ENCODE peak calls at places on chromosome X, in four cellular contexts. M, T, A and V are unnamed samples.

GRCh38 chrX:136147966-136148365 is 633 bp downstream of the FHL1 start:
- DNase-seq in M (no peak), T (no peak), A (no peak), V (no peak)

GRCh38 chrX:48864210-48864609 is 28.8 kb upstream of the PCSK1N start:
- DNase-seq in M (no peak), T (no peak), A (peak; percentile 8), V (no peak)

GRCh38 chrX:96685205-96686099 is 810 bp downstream of the DIAPH2 start:
- DNase-seq in M (peak; percentile 39), T (no peak), A (no peak), V (no peak)

GRCh38 chrX:82333575-82333974 is 1131.7 kb downstream of the SH3BGRL start:
- DNase-seq in M (no peak), T (no peak), A (no peak), V (no peak)

GRCh38 chrX:63560601-63561218 is 209.6 kb upstream of the SPIN4 start:
- DNase-seq in M (peak; percentile 55), T (peak; percentile 60), A (peak; percentile 49), V (peak; percentile 74)

GRCh38 chrX:148069759-148070503 is 88.8 kb downstream of the FMR1NB start:
- DNase-seq in M (no peak), T (no peak), A (no peak), V (no peak)

GRCh38 chrX:68997911-68998310 is 167.3 kb downstream of the PJA1 start:
- DNase-seq in M (no peak), T (no peak), A (no peak), V (no peak)

GRCh38 chrX:69189972-69190371 is 24.7 kb upstream of the PJA1 start:
- DNase-seq in M (no peak), T (no peak), A (no peak), V (no peak)

GRCh38 chrX:17596051-17596450 is 141.2 kb upstream of the SCML1 start:
- DNase-seq in M (no peak), T (no peak), A (no peak), V (no peak)

GRCh38 chrX:9466115-9466495 is 1.2 kb downstream of the TBL1X start:
- DNase-seq in M (peak; percentile 65), T (peak; percentile 10), A (no peak), V (no peak)

GRCh38 chrX:154542723-154543424 is 3.8 kb downstream of the G6PD start:
- DNase-seq in M (no peak), T (peak; percentile 55), A (no peak), V (peak; percentile 84)

GRCh38 chrX:153669174-153669890 is 4.3 kb downstream of the PNCK start:
- DNase-seq in M (peak; percentile 83), T (peak; percentile 55), A (peak; percentile 68), V (no peak)

GRCh38 chrX:153380691-153381090 is 20.5 kb downstream of the PNMA6E start:
- DNase-seq in M (no peak), T (no peak), A (no peak), V (no peak)

GRCh38 chrX:131677655-131678628 is 134.1 kb downstream of the OR13H1 start:
- DNase-seq in M (peak; percentile 74), T (peak; percentile 71), A (peak; percentile 71), V (peak; percentile 42)

GRCh38 chrX:103367502-103367901 is 8.8 kb upstream of the BEX3 start:
- DNase-seq in M (no peak), T (no peak), A (no peak), V (no peak)

GRCh38 chrX:137999071-137999470 is 433.1 kb downstream of the ZIC3 start:
- DNase-seq in M (no peak), T (no peak), A (no peak), V (no peak)

GRCh38 chrX:103919336-103919682 is 43.1 kb upstream of the TMSB15B start:
- DNase-seq in M (no peak), T (peak; percentile 72), A (no peak), V (no peak)

GRCh38 chrX:78957049-78957767 is 12.0 kb downstream of the P2RY10 start:
- DNase-seq in M (no peak), T (no peak), A (no peak), V (no peak)

DNA sequence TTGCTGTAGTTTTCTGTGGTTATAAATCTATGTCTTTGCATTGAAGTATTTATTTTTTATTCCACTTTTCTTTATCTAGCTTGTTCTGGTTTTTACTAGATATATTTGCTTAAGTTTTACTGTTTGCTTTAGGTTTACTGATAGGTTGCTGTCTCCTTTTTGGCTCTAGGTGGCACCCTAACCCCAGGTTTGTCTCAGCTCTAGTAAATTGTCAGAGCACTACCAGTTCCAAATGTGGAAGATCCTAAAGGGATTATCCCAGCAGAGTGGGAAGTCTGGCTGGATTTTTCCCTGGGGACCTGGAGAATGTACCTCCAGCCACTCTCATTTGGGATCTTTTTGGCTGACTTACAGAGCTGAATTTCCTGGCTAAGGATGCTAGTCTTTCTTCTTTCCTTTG is 106.1 kb downstream of the PBDC1 start:
- DNase-seq in M (peak; percentile 47), T (peak; percentile 6), A (peak; percentile 13), V (no peak)
- TF ChIP-seq REST in M (no peak), T (no peak), A (no peak), V (no peak)

GRCh38 chrX:76127341-76127740 is 45.5 kb upstream of the PBDC1 start:
- DNase-seq in M (no peak), T (no peak), A (no peak), V (peak; percentile 6)
- H3K4me3 ChIP-seq in M (no peak overlapping the region), T (no peak overlapping the region), A (no peak overlapping the region), V (no peak overlapping the region)

DNA sequence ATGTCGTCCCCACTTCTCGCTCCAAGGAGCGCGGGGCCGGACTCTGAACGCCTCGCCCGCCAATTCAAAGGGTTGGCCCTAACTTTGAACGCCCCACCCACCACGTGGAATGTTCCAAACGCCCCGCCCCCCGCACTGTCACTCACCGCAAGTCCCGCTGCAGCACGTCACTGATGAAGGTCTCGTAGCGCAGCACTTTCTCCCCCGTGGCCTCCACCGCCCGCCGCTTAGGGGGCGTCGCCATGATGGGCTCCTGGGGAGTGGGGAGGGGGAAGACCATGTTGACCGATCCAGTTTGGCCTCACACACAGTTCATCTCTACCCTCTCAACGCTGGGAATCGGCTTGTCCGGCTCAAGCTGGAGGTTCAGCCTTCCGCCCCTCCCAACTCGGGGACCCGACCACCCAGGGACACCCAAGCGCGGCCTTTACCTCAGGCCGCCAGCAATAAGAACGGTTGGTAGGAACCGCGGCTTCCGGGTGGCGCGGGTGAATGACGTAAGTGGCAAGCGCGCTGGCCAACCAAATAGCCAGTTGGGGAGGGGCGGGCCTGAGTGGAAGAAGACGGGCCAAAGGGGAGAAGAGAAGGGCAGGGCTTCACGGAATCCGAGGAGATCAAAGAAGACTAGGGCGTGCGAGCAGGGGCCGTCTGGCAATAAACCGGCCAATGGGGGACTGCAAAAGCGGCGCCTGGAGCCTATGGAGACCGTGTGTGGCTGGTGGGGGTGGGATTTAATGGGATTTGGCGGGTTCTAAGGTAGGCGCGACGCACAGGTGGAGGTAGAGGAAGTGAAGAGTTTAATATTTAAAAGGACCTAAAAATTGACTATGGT is at the start of gene UXT:
- DNase-seq in M (peak; percentile 83), T (peak; percentile 84), A (peak; percentile 83), V (peak; percentile 93)
- TF ChIP-seq REST in M (no peak), T (no peak), A (no peak), V (peak; percentile 37)

GRCh38 chrX:100817340-100817739 is 2.9 kb upstream of the CSTF2 start:
- DNase-seq in M (no peak), T (no peak), A (no peak), V (no peak)

DNA sequence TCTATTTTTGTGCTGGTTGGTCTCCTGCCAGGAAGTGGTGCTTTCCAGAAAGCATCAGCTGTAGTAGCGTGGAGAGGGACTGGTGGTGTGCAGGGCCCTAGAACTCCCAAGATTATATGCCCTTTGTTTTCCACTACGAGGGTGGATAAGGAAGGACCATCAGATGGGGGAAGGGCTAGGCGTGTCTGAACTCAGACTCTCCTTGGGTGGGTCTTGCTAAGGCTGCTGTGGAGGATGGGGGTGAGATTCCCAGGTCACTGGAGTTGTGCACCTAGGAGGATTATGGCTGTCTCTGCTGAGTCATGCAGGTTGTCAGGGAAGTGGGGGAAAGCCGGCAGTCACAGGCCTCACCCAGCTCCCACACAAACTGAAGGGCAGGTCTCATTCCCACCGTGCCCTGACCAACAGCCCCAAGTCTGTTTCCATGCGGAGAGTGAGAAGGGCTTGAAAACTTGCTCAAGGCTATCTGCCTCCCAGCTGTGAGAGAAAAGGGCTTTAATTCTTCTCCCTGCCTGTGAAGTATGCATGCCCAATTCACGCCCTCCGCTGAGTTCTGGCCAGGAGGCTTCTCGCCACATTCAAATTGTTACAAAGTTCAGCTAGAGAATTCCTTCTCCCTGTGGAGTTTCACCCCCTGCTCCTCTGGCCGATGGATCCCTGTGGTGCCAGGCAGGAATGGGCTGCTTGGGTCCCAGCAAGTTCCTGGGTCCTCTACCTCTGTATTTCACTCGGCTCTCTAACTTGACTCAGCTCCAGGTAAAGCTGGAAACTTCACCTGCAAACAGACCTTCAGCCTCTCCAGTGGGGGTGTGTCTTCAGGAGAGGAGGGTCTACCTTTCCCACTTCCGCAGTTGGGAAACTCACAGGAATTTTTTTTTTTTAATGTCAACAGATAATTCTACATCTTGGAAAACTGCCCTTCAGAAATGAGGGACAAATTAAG is 7.7 kb upstream of the CSTF2 start:
- DNase-seq in M (no peak), T (no peak), A (no peak), V (no peak)
- H3K4me3 ChIP-seq in M (no peak overlapping the region), T (no peak overlapping the region), A (no peak overlapping the region), V (no peak overlapping the region)

GRCh38 chrX:456925-457768 is 70.4 kb upstream of the PPP2R3B start:
- DNase-seq in M (no peak), T (no peak), A (no peak), V (no peak)

GRCh38 chrX:458631-459061 is 71.9 kb upstream of the PPP2R3B start:
- DNase-seq in M (no peak), T (no peak), A (no peak), V (no peak)

GRCh38 chrX:460823-461640 is 74.3 kb upstream of the PPP2R3B start:
- DNase-seq in M (no peak), T (no peak), A (no peak), V (no peak)

GRCh38 chrX:460116-460515 is 73.4 kb upstream of the PPP2R3B start:
- DNase-seq in M (no peak), T (no peak), A (no peak), V (no peak)

DNA sequence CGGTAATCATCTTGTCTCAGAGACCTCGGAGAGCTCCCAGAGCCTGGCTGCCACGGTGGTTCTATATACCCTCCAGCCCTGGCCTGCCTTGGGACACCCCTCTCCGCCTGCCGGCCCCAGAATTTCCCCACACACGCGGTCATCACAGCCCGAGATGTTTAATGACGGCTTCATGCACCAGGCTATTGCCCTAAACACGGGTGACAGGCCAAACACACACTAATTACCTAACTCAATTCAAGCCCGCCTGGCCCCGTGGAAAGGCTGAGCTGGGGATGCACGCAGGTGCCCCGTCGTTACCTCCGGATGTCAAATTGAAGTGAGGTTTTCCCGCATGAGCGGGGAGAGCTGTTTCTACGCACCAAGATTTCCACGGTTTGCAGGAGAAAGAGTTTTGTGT is 72.9 kb upstream of the PPP2R3B start:
- DNase-seq in M (no peak), T (no peak), A (no peak), V (no peak)
- TF ChIP-seq REST in M (no peak), T (no peak), A (no peak), V (no peak)

GRCh38 chrX:70453024-70453618 is 8.5 kb downstream of the DLG3 start:
- DNase-seq in M (no peak), T (no peak), A (no peak), V (no peak)
- H3K4me3 ChIP-seq in M (no peak overlapping the region), T (peak overlapping the region; percentile 52), A (no peak overlapping the region), V (no peak overlapping the region)

GRCh38 chrX:101394372-101394771 is 3.6 kb downstream of the RPL36A start:
- DNase-seq in M (no peak), T (no peak), A (no peak), V (no peak)

GRCh38 chrX:101388604-101389003 is 2.2 kb upstream of the RPL36A start:
- DNase-seq in M (no peak), T (no peak), A (no peak), V (no peak)

GRCh38 chrX:101391831-101392230 is 1.0 kb downstream of the RPL36A start:
- DNase-seq in M (no peak), T (no peak), A (no peak), V (no peak)

GRCh38 chrX:101393530-101394305 is 2.9 kb downstream of the RPL36A start:
- DNase-seq in M (no peak), T (no peak), A (no peak), V (no peak)

GRCh38 chrX:101390664-101391525 is at the start of gene RPL36A:
- DNase-seq in M (peak; percentile 83), T (peak; percentile 89), A (peak; percentile 81), V (peak; percentile 87)
- TF ChIP-seq REST in M (peak; percentile 68), T (peak; percentile 40), A (no peak), V (peak; percentile 80)